ENCODE peak calls at places on chromosome 18, in four cellular contexts. C is HCT116, O is tibial nerve, L is adrenal gland. W is an unnamed sample. For H3K36me3, the result is how much of the 10 kb centered on the place peaks cover.

GRCh38 chr18:70469916-70470315 is 181.1 kb downstream of the SOCS6 start:
- DNase-seq in O (no peak), L (no peak), C (no peak), W (peak)

GRCh38 chr18:34866310-34866709 is 156.2 kb downstream of the DTNA start:
- DNase-seq in O (no peak), L (no peak), C (no peak), W (no peak)

GRCh38 chr18:79828258-79828657 is 30.5 kb downstream of the KCNG2 start:
- DNase-seq in L (no peak), C (no peak), O (no peak), W (no peak)

GRCh38 chr18:44764863-44765262 is 84.2 kb downstream of the SETBP1 start:
- DNase-seq in C (no peak), L (no peak), O (no peak), W (no peak)

GRCh38 chr18:2223859-2224258 is 347.4 kb downstream of the METTL4 start:
- DNase-seq in O (peak), L (peak), C (peak), W (peak)

GRCh38 chr18:48922801-48923730 is 27.7 kb downstream of the SMAD7 start:
- DNase-seq in O (peak), C (no peak), L (no peak), W (peak)

GRCh38 chr18:33960393-33960792 is 264.3 kb downstream of the NOL4 start:
- DNase-seq in C (no peak), L (no peak), O (no peak), W (no peak)

GRCh38 chr18:78725426-78725825 is 254.2 kb upstream of the SALL3 start:
- DNase-seq in L (no peak), O (no peak), C (no peak), W (no peak)

DNA sequence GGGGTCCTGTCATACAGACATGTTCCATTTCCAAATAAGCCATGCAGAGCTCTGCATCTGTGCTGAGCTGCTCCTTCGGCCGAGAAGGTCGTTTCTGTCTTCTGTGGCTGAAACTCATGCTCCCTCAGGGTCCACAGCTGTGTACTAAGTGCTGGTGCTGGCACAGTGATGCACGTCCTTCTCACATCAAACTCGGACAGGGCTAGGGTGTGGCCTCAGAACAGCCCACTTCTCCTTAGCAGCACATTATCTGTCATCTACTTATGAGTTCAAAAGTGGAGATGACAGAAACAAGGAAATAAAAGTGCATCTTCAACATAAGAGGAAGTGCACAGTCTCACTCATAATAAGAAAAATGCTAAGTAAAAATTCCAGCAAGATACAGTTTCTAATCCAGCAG is 53.9 kb upstream of the APCDD1 start:
- DNase-seq in C (no peak), L (no peak), O (no peak), W (no peak)
- H3K36me3 ChIP-seq in C (under half), L (under half), O (under half), W (under half)

GRCh38 chr18:59049726-59050660 is 89.7 kb upstream of the SEC11C start:
- DNase-seq in L (no peak), C (no peak), O (no peak), W (no peak)

GRCh38 chr18:59052965-59053960 is 86.4 kb upstream of the SEC11C start:
- DNase-seq in L (no peak), C (no peak), O (no peak), W (no peak)

GRCh38 chr18:59048378-59048777 is 91.3 kb upstream of the SEC11C start:
- DNase-seq in L (no peak), O (no peak), C (no peak), W (no peak)

GRCh38 chr18:59051470-59052165 is 88.1 kb upstream of the SEC11C start:
- DNase-seq in O (no peak), C (no peak), L (no peak), W (no peak)

DNA sequence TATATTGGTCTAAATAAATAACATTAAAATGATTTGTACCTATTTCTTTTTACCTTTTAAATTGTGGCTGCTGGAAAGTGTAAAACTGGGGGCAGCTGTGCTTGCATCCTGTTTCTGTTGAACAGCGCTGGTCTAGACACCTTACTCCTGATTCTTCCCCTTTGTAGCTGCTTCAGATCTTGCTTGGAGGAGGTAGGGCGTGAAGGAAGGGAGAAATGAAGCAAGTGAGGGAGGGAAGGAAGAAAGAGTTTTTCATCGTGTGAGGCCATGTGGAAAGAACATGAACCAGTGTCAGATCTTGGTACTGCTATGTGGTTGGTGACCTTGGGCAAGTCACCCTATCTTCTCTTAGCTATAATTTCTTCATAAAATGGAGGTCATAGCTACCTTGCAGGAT is 89.0 kb upstream of the SEC11C start:
- DNase-seq in L (no peak), C (no peak), O (no peak), W (no peak)
- TF ChIP-seq POLR2A in L (no peak), C (no peak), O (no peak), W (no peak)

GRCh38 chr18:9743200-9744016 is 35.3 kb downstream of the RAB31 start:
- DNase-seq in L (peak), O (no peak), C (peak), W (no peak)

GRCh38 chr18:9741461-9741820 is 33.3 kb downstream of the RAB31 start:
- DNase-seq in L (no peak), C (no peak), O (no peak), W (no peak)

GRCh38 chr18:9740076-9740475 is 32.0 kb downstream of the RAB31 start:
- DNase-seq in L (no peak), C (no peak), O (no peak), W (no peak)

GRCh38 chr18:9741821-9742541 is 33.9 kb downstream of the RAB31 start:
- DNase-seq in C (no peak), O (no peak), L (no peak), W (no peak)

DNA sequence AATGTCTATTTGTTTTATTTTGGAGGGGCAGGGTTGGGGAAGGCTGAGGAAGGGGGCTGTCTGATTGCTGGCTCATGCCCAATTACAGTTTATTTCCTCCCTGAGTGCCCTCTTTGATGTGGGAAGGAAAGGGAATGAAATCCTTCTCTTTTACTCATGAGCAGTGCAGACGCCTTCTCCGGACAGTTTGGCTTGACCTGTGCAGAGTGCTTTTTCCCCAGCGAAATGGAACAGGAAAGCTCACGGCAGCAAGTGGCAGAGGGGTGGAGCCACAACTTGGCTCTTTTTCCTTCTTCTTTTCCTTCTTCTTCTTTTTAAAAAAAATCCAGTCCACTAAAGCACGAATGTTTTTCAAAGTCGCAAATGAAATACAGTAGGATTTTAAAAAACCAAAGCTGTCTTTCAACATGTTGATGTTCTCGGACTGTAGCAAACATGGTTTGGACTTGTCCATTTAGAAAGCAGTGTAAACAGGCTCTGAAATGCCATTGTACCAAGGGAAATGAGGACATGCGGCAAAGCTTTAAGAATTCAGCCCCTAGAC is 34.6 kb downstream of the RAB31 start:
- DNase-seq in C (no peak), O (no peak), L (no peak), W (no peak)
- H3K27ac ChIP-seq in C (peak), O (peak), L (peak), W (peak)

DNA sequence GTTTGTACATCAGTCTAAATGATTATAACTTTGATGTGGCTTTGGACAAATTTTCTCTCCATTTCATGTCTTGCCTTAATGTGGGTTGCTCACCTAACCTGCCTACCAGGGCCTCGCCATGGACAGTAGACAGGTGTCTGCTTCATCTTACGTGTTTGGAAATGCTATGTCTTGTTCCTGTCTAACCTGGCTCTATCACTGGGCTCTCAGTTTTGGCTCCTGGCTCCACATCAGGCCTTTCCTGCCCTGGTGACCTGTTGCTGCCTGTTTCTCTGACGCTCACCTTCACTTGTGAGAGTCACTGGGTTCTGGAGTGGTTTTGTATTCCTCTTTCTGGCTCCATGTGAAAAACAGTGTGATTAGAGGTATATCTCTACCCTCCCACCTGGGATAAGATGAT is 65.9 kb downstream of the PHLPP1 start:
- DNase-seq in C (no peak), O (no peak), L (no peak), W (no peak)
- H3K36me3 ChIP-seq in C (under half), O (under half), L (under half), W (under half)

DNA sequence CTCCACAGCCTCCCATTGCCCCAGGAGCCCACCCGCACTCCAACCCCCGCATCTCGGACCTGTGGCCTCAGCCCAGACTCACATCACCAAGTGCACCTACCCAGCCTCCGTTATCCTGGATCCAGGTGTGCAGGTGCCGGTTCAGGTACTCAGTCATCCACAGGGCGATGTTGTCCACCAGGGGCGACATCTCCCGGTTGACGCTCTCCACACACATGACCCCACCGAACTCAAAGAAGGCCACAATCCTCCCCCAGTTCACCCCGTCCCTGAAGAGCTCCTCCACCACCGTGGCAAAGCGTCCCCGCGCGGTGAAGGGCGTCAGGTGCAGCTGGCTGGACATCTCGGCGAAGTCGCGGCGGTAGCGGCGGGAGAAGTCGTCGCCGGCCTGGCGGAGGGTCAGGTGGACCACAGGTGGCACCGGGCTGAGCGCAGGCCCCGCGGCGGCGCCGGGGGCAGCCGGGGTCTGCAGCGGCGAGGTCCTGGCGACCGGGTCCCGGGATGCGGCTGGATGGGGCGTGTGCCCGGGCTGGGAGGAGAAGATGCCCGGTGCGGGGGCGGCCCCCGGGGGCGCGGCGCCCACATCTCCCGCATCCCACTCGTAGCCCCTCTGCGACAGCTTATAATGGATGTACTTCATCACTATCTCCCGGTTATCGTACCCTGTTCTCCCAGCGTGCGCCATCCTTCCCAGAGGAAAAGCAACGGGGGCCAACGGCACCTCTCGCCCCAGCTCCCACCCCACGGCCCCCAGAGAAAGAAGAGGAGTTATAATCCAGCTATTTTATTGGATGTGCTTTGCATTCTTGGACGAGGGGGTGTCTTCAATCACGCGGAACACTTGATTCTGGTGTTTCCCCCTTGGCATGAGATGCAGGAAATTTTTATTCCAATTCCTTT is 1.3 kb downstream of the BCL2 start:
- DNase-seq in L (no peak), C (no peak), O (peak), W (peak)
- TF ChIP-seq POLR2A in L (no peak), C (no peak), O (no peak), W (no peak)

GRCh38 chr18:58569490-58569911 is 59.4 kb downstream of the ALPK2 start:
- DNase-seq in L (no peak), O (no peak), C (no peak), W (no peak)
- H3K27ac ChIP-seq in L (no peak), O (no peak), C (no peak), W (no peak)